ENCODE peak calls at places on chromosomes 11 and 22, in eight cellular contexts. R, M, G, C, A, F, N and B are unnamed samples.

GRCh38 chr22:24164823-24165379 is 16.4 kb upstream of the SUSD2 start:
- DNase-seq in R (no peak), N (no peak), A (no peak), M (no peak), F (no peak), G (no peak), C (no peak), B (no peak)

GRCh38 chr11:126421243-126421642 is 65.8 kb downstream of the ST3GAL4 start:
- DNase-seq in A (no peak), C (no peak), R (no peak), N (peak; percentile 75), G (no peak), M (no peak), F (no peak), B (no peak)

GRCh38 chr11:120324932-120325810 is at the start of gene TLCD5:
- DNase-seq in N (peak; percentile 84), C (peak; percentile 63), A (peak; percentile 71), F (peak; percentile 84), G (peak; percentile 94), M (peak; percentile 44), R (peak; percentile 91), B (peak; percentile 85)

GRCh38 chr11:113197456-113197855 is 116.9 kb upstream of the TTC12 start:
- DNase-seq in A (no peak), C (no peak), M (no peak), N (no peak), F (no peak), G (no peak), R (no peak), B (no peak)

GRCh38 chr22:35384973-35385588 is 4.2 kb downstream of the HMOX1 start:
- DNase-seq in C (no peak), A (no peak), M (no peak), F (no peak), R (no peak), G (no peak), N (no peak), B (no peak)

GRCh38 chr11:46050065-46050464 is 71.2 kb downstream of the PHF21A start:
- DNase-seq in C (peak; percentile 71), F (no peak), N (no peak), R (no peak), A (peak; percentile 2), G (peak; percentile 45), M (no peak), B (peak; percentile 66)

GRCh38 chr11:44351006-44351660 is 41.2 kb upstream of the ALX4 start:
- DNase-seq in M (no peak), A (no peak), R (no peak), G (no peak), F (no peak), C (no peak), N (peak; percentile 82), B (no peak)

GRCh38 chr11:69948256-69949141 is 129.3 kb upstream of the FGF3 start:
- DNase-seq in R (no peak), G (peak; percentile 62), C (peak; percentile 56), M (peak; percentile 98), F (no peak), A (peak; percentile 93), N (peak; percentile 57), B (no peak)

GRCh38 chr22:46051646-46052045 is 74.7 kb upstream of the WNT7B start:
- DNase-seq in M (no peak), C (no peak), F (no peak), N (peak; percentile 65), A (no peak), G (no peak), R (peak; percentile 81), B (no peak)

GRCh38 chr11:11081786-11082185 is 223.9 kb upstream of the ZBED5 start:
- DNase-seq in C (no peak), F (no peak), M (no peak), G (peak; percentile 54), R (no peak), A (no peak), N (no peak), B (no peak)

GRCh38 chr11:44938066-44938691 is 12.5 kb downstream of the TP53I11 start:
- DNase-seq in M (no peak), C (no peak), A (no peak), R (no peak), F (no peak), G (no peak), N (no peak), B (no peak)

GRCh38 chr11:130874396-130874795 is 41.9 kb downstream of the SNX19 start:
- DNase-seq in C (no peak), N (no peak), A (no peak), R (no peak), M (no peak), G (no peak), F (no peak), B (no peak)

GRCh38 chr11:110187731-110188130 is 94.5 kb downstream of the ZC3H12C start:
- DNase-seq in C (no peak), A (no peak), R (no peak), G (no peak), F (no peak), N (no peak), M (no peak), B (no peak)

GRCh38 chr11:106920899-106921504 is 97.3 kb downstream of the GUCY1A2 start:
- DNase-seq in A (no peak), N (no peak), R (no peak), F (no peak), C (no peak), G (no peak), M (no peak), B (no peak)

GRCh38 chr11:10522276-10522675 is 18.7 kb downstream of the RNF141 start:
- DNase-seq in N (no peak), R (no peak), G (no peak), F (no peak), C (no peak), A (no peak), M (no peak), B (no peak)

GRCh38 chr11:69427906-69428880 is 53.3 kb upstream of the LINC01488 start:
- DNase-seq in G (no peak), A (no peak), R (no peak), M (no peak), N (peak; percentile 58), C (no peak), F (no peak), B (no peak)

GRCh38 chr11:33910261-33910959 is 18.5 kb upstream of the LMO2 start:
- DNase-seq in N (no peak), G (no peak), M (no peak), C (no peak), F (no peak), A (no peak), R (no peak), B (no peak)

GRCh38 chr11:32385998-32386397 is 49.3 kb downstream of the WT1 start:
- DNase-seq in R (peak; percentile 45), F (no peak), A (peak; percentile 41), N (no peak), C (peak; percentile 24), G (peak; percentile 66), M (peak; percentile 50), B (no peak)

GRCh38 chr11:43638717-43639116 is 41.8 kb upstream of the HSD17B12 start:
- DNase-seq in G (no peak), C (no peak), M (no peak), N (no peak), A (no peak), F (no peak), R (no peak), B (no peak)

GRCh38 chr22:39908737-39909136 is 7.9 kb downstream of the GRAP2 start:
- DNase-seq in G (no peak), C (peak; percentile 14), F (no peak), A (no peak), N (no peak), R (no peak), M (no peak), B (no peak)

GRCh38 chr11:112455791-112456190 is 195.1 kb upstream of the PLET1 start:
- DNase-seq in C (no peak), G (no peak), M (no peak), N (no peak), R (no peak), A (no peak), F (no peak), B (no peak)

GRCh38 chr11:43269229-43269928 is 42.4 kb upstream of the API5 start:
- DNase-seq in M (no peak), C (no peak), N (peak; percentile 70), G (peak; percentile 59), R (no peak), A (no peak), F (no peak), B (no peak)

DNA sequence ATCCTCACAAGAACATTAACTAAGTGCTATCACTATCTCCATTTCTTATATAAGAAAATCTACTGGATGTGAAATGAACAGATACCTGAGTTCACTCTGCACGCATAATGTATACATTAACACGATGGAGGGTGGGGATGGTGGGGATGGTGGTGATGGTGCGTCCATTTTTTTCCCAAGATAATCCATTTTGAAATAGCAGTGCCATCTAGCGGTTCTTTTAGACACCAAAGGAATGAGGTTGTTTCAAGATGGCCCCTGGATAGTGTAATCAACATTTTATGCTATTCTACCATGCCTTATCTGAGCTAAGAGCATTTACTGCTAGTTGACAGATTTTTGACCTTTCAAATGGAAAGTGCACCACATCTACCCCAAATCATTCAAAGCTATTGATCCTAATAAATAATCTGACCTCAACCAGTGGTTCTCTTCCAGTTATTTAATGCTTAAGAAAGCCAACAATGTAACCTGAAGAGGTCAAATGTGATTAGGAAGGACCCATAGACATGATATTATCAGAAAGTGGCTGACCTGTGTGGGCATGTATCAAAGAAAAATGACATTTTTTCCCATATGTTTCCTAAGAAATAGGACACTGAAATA is 714.7 kb upstream of the TENM4 start:
- DNase-seq in G (no peak), R (no peak), F (no peak), M (no peak), N (no peak), C (peak; percentile 40), A (no peak), B (no peak)
- TF ChIP-seq CTCF in G (peak; percentile 69), R (no peak), F (no peak), M (peak; percentile 67), N (no peak), C (peak; percentile 65), A (peak; percentile 19), B (peak; percentile 77)

GRCh38 chr11:133988686-133989410 is 32.1 kb upstream of the IGSF9B start:
- DNase-seq in F (no peak), C (no peak), R (no peak), A (no peak), G (no peak), M (no peak), N (no peak), B (no peak)
- TF ChIP-seq CTCF in F (no peak), C (no peak), R (no peak), A (no peak), G (no peak), M (no peak), N (no peak), B (no peak)

GRCh38 chr11:125114518-125114917 is 3.1 kb upstream of the TMEM218 start:
- DNase-seq in M (no peak), G (peak; percentile 69), C (no peak), R (no peak), A (no peak), F (no peak), N (no peak), B (no peak)
- TF ChIP-seq CTCF in M (peak; percentile 44), G (peak; percentile 73), C (peak; percentile 42), R (no peak), A (no peak), F (no peak), N (no peak), B (peak; percentile 24)

DNA sequence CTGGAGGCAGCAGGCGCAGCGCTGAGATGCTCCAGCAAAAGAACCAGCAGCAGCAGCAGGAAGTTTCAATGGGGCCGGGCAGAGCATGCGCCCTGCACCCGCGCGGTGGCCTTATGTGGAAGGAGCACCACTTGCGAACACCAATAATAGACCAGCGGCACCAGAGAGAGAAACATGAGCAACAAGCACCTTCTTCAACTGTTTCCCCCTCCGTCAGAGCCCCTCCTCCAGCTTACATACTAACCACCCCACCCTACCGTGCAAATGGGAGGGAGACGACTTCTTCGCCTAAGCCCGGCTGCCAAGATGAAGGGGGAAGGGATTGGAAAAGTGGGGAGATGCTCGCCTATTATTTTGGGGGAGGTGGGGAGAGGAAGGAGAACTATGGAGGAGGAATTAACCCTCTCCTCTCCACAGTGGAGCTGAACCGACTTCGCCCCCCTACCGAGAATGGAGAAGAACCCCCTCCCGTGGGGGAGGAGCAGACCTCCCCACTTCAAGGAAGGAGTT is 1.1 kb downstream of the RSF1 start:
- DNase-seq in C (peak; percentile 87), N (peak; percentile 96), M (peak; percentile 85), G (peak; percentile 91), A (peak; percentile 79), F (peak; percentile 89), R (peak; percentile 95), B (peak; percentile 82)
- TF ChIP-seq CTCF in C (peak; percentile 25), N (peak; percentile 24), M (no peak), G (no peak), A (no peak), F (no peak), R (no peak), B (peak; percentile 59)